ENCODE peak calls at places on chromosome 11, in five cellular contexts. I is tibial nerve, G is K562, P is A549, Z is IMR-90. A is an unnamed sample.

GRCh38 chr11:72996959-72997358 is 145.2 kb downstream of the FCHSD2 start:
- DNase-seq in I (no peak), Z (no peak), G (no peak), P (no peak), A (no peak)

GRCh38 chr11:123323482-123324056 is 106.5 kb upstream of the GRAMD1B start:
- DNase-seq in I (no peak), P (no peak), Z (no peak), G (no peak), A (no peak)

GRCh38 chr11:2294340-2295290 is 7.1 kb downstream of the C11orf21 start:
- DNase-seq in Z (no peak), G (no peak), P (no peak), I (peak; percentile 3), A (no peak)

GRCh38 chr11:8263109-8263768 is 439 bp downstream of the LMO1 start:
- DNase-seq in P (no peak), G (no peak), I (no peak), Z (no peak), A (no peak)

GRCh38 chr11:115930276-115930675 is 426.1 kb upstream of the CADM1 start:
- DNase-seq in I (no peak), Z (no peak), P (no peak), G (no peak), A (no peak)

GRCh38 chr11:121895919-121896318 is 220.1 kb downstream of the BLID start:
- DNase-seq in G (no peak), I (no peak), Z (peak; percentile 61), P (no peak), A (no peak)

GRCh38 chr11:3613998-3614741 is 27.6 kb downstream of the ART5 start:
- DNase-seq in P (no peak), I (no peak), G (no peak), Z (no peak), A (no peak)

GRCh38 chr11:94593030-94593429 is 25.9 kb downstream of the PIWIL4 start:
- DNase-seq in P (no peak), I (no peak), G (no peak), Z (peak; percentile 72), A (no peak)

GRCh38 chr11:130574740-130575139 is 126.3 kb downstream of the ADAMTS15 start:
- DNase-seq in G (no peak), I (no peak), Z (no peak), P (no peak), A (no peak)
- H3K27ac ChIP-seq in G (no peak overlapping the region), I (no peak overlapping the region), Z (no peak overlapping the region), P (no peak overlapping the region), A (no peak overlapping the region)

GRCh38 chr11:62221498-62221897 is 13.0 kb downstream of the SCGB2A1 start:
- DNase-seq in P (no peak), Z (no peak), G (no peak), I (no peak), A (no peak)

GRCh38 chr11:62223095-62223494 is 14.6 kb downstream of the SCGB2A1 start:
- DNase-seq in P (no peak), I (no peak), Z (no peak), G (no peak), A (no peak)

DNA sequence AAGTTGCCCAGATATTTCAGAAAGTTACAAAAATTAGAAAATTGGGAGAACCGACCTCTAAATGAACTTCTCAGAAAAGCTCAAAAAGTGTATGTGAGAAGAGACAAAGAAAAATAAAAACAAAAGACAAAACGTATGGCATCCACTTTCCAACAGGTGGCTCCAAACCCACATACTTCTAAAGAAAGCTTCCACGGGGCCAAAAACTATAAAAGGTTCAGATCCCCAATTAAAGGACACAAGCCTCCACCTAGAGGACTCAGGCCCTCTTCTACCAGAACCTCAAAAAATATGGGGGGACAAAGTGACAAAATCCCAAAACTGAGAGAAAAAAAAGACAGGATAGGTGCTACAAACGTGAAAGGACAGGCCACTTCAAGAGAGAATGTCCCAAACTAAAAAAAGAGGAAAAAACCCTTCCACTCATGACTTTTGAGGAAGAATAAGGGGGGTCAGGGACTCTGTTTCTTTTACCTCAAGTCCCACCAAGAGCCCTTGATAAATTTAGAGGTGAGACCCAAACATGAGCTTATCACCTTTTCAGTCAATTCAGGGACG is 8.8 kb downstream of the SCGB2A1 start:
- DNase-seq in P (no peak), Z (no peak), G (peak; percentile 40), I (no peak), A (no peak)
- TF ChIP-seq CTCF in P (peak; percentile 76), Z (peak; percentile 49), G (peak; percentile 55), I (no peak), A (no peak)

GRCh38 chr11:110092577-110093406 is at the start of gene ZC3H12C:
- DNase-seq in G (peak; percentile 79), P (peak; percentile 47), I (peak; percentile 71), Z (peak; percentile 90), A (peak; percentile 83)
- TF ChIP-seq POLR2A in G (no peak), P (peak; percentile 30), I (peak; percentile 49), Z (peak; percentile 80), A (peak; percentile 17)

GRCh38 chr11:117640041-117640440 is 157.0 kb downstream of the DSCAML1 start:
- DNase-seq in Z (no peak), G (no peak), I (no peak), P (no peak), A (no peak)
- H3K27ac ChIP-seq in Z (no peak overlapping the region), G (no peak overlapping the region), I (no peak overlapping the region), P (no peak overlapping the region), A (no peak overlapping the region)

GRCh38 chr11:86608251-86608799 is 64.1 kb downstream of the ME3 start:
- DNase-seq in P (peak; percentile 47), I (peak; percentile 77), Z (peak; percentile 80), G (peak; percentile 62), A (peak; percentile 49)

GRCh38 chr11:86606270-86606848 is 66.1 kb downstream of the ME3 start:
- DNase-seq in I (no peak), Z (no peak), P (no peak), G (no peak), A (no peak)

GRCh38 chr11:86610559-86611341 is 61.7 kb downstream of the ME3 start:
- DNase-seq in I (no peak), P (no peak), Z (no peak), G (no peak), A (no peak)

DNA sequence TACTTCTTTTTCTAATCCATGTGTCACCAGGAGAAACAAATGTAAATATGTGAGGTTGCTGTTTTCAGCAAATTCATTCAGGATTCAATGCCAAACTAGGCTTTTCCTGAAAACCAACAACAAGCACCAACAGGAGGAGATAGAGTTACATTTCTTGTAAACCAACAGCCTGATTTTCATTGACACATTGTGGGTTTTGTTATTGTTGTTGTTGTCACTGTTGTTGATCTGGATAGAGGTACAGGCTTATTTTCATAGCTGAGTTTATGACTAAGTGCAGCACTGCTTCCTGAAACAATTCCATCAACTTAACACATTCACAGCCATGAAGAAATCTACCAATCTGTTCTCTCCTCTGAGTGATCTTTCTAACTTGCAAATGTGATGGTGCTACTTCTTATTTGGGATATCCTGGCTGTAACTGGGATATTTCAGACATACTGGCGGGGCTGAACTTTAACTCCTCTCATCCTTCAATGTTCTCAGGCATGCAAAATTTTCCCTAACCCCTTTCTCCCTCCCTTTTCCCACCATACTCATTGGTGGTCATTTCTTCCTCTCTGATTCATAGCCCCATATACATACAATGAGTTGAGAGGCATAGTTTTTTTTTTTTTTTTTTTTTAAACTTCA is 65.5 kb downstream of the ME3 start:
- DNase-seq in P (no peak), G (no peak), Z (peak; percentile 60), I (no peak), A (no peak)
- TF ChIP-seq CTCF in P (peak; percentile 11), G (no peak), Z (no peak), I (no peak), A (no peak)

GRCh38 chr11:67317365-67318238 is 14.3 kb downstream of the SSH3 start:
- DNase-seq in P (peak; percentile 99), G (peak; percentile 99), Z (peak; percentile 89), I (peak; percentile 97), A (peak; percentile 96)
- TF ChIP-seq POLR2A in P (peak; percentile 88), G (peak; percentile 87), Z (peak; percentile 62), I (peak; percentile 59), A (peak; percentile 83)

A was measured in prostate gland.